ENCODE peak calls at places on chromosomes 12 and 14, in six cellular contexts. E is mucosa of descending colon, U is IMR-90, G is fibroblast of the aortic adventitia, M is cardiac fibroblast, L is astrocyte of the cerebellum. P is an unnamed sample.

GRCh38 chr12:46209914-46210834 is 58.7 kb downstream of the SLC38A1 start:
- DNase-seq in G (peak), E (peak), M (peak), U (no peak), L (no peak), P (no peak)

GRCh38 chr12:126708492-126708896 is 1558.5 kb upstream of the TMEM132C start:
- DNase-seq in E (no peak), U (no peak), L (peak), M (peak), G (peak), P (peak)

GRCh38 chr12:108156717-108157116 is 27.6 kb downstream of the WSCD2 start:
- DNase-seq in M (no peak), L (no peak), G (no peak), E (no peak), U (no peak), P (no peak)

GRCh38 chr14:78967111-78967809 is 797.1 kb downstream of the NRXN3 start:
- DNase-seq in L (no peak), M (peak), G (peak), U (peak), E (no peak), P (no peak)

GRCh38 chr12:131912526-131913274 is 16.4 kb upstream of the PUS1 start:
- DNase-seq in M (peak), G (peak), L (peak), U (peak), E (no peak), P (peak)

GRCh38 chr12:67766370-67766769 is 117.8 kb downstream of the DYRK2 start:
- DNase-seq in U (peak), M (peak), E (no peak), G (peak), L (no peak), P (peak)

GRCh38 chr14:102201776-102202175 is 62.1 kb downstream of the WDR20 start:
- DNase-seq in L (no peak), M (no peak), G (no peak), E (no peak), U (no peak), P (no peak)

GRCh38 chr12:106671840-106672239 is 89.0 kb downstream of the RFX4 start:
- DNase-seq in L (no peak), G (no peak), E (no peak), M (no peak), U (no peak), P (no peak)

GRCh38 chr12:113601656-113602263 is 130.1 kb upstream of the LHX5 start:
- DNase-seq in E (no peak), G (no peak), U (no peak), M (no peak), L (no peak), P (no peak)

GRCh38 chr12:45975506-45975905 is 14.9 kb downstream of the SCAF11 start:
- DNase-seq in M (no peak), G (no peak), L (no peak), U (no peak), E (no peak), P (no peak)

GRCh38 chr12:95994476-95994875 is 1.7 kb downstream of the HAL start:
- DNase-seq in L (no peak), E (no peak), M (no peak), G (no peak), U (no peak), P (no peak)

GRCh38 chr12:111330800-111331752 is 37.8 kb downstream of the PHETA1 start:
- DNase-seq in U (peak), M (peak), G (peak), E (no peak), L (peak), P (peak)

GRCh38 chr14:53882684-53883083 is 73.9 kb downstream of the BMP4 start:
- DNase-seq in U (peak), M (no peak), E (no peak), G (no peak), L (no peak), P (no peak)

GRCh38 chr12:106123551-106123991 is 15.2 kb downstream of the NUAK1 start:
- DNase-seq in G (no peak), U (no peak), E (no peak), M (peak), L (no peak), P (no peak)

GRCh38 chr14:64703393-64704144 is 655 bp upstream of the PLEKHG3 start:
- DNase-seq in G (peak), M (no peak), E (no peak), L (no peak), U (no peak), P (no peak)

DNA sequence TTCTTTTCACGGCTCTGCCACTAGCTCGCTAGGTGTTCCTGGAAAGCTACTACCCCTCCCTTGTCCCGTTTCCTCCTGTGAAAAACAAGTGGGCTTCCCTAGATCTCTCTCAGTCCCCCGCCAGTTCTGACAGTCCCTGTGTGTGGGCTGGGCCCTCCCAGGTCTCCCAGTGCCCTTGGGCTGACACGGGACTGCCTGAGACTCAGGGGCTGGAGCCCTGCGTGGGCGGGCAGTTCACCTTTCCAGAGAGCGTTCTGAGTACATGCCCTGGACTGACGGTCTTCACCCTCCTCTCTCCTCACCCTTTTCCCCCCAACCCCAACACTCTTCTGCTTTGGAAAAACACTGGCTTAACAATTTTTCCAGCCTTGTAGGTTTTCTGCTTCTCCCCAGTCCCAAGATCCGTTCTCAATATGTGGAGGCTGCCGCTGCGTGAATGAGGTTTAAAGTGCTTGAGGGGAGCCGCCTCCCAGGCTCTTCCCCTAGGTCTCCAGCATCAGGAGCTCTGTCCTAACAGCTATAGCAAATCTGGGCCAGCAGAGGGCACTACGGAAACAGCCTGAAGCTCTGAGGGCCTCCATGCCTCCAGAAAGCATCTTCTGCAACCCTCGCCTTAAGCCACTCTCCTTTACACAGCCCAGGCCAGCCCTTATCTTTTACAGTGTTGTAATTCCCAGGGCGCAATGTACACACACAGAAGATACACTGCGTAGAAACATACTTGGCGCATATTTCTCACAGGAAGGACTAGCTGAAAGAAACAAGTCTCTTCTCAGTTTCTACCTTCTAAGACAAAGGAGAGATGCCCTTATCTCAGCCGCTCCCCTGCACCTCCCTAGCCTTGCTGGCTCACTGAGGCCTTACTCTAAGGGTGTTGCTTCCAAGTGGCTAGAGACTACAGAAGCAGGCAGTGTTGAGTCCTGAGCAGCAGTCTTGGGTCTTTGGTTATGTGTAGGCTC is 10.4 kb upstream of the DCD start:
- DNase-seq in L (no peak), E (no peak), G (peak), U (peak), M (peak), P (peak)
- TF ChIP-seq CTCF in L (peak), E (no peak), G (peak), U (peak), M (peak), P (peak)

DNA sequence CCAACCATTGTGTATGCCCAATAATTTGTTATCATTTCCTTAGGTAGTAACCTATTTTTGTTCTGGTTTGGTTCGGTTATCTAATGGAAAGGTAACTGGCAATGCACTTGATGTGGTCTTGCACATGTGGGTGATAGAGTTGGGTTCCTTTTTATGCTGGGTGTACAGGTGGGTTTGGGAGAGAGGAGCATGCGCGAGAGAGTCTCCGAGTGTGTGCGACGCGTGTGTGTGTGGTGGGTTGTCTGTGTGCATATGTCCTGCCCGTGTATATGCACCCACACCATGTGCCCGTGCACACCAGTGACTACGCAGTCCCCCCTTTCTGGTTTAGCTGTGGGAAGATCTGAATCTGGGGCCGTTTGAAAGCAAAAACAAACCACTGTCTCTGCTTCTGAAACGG is 102.6 kb upstream of the FKBP4 start:
- DNase-seq in E (no peak), L (no peak), U (no peak), G (no peak), M (no peak), P (no peak)
- H3K4me3 ChIP-seq in E (no peak), L (no peak), U (no peak), G (no peak), M (no peak), P (peak)

GRCh38 chr14:37545174-37545573 is 49.9 kb downstream of the FOXA1 start:
- DNase-seq in L (no peak), E (no peak), U (peak), M (no peak), G (no peak), P (no peak)
- TF ChIP-seq CTCF in L (no peak), E (no peak), U (peak), M (no peak), G (no peak), P (no peak)

GRCh38 chr14:105903971-105904370 is 377.6 kb downstream of the TMEM121 start:
- DNase-seq in U (no peak), E (no peak), L (no peak), M (no peak), G (no peak), P (no peak)
- H3K4me3 ChIP-seq in U (no peak), E (no peak), L (no peak), M (no peak), G (no peak), P (no peak)

GRCh38 chr12:26406391-26406790 is 211.0 kb downstream of the SSPN start:
- DNase-seq in M (no peak), L (no peak), E (no peak), U (no peak), G (no peak), P (no peak)

GRCh38 chr12:26401874-26402273 is 206.5 kb downstream of the SSPN start:
- DNase-seq in L (no peak), U (no peak), E (no peak), M (no peak), G (no peak), P (no peak)

GRCh38 chr12:26400627-26401026 is 205.3 kb downstream of the SSPN start:
- DNase-seq in G (no peak), M (no peak), L (no peak), E (no peak), U (no peak), P (no peak)

GRCh38 chr12:26403601-26404000 is 208.2 kb downstream of the SSPN start:
- DNase-seq in E (no peak), G (no peak), U (no peak), M (no peak), L (no peak), P (no peak)

GRCh38 chr12:26402648-26403047 is 207.3 kb downstream of the SSPN start:
- DNase-seq in U (no peak), E (peak), L (no peak), M (peak), G (no peak), P (no peak)
- TF ChIP-seq CTCF in U (no peak), E (no peak), L (no peak), M (no peak), G (no peak), P (no peak)

DNA sequence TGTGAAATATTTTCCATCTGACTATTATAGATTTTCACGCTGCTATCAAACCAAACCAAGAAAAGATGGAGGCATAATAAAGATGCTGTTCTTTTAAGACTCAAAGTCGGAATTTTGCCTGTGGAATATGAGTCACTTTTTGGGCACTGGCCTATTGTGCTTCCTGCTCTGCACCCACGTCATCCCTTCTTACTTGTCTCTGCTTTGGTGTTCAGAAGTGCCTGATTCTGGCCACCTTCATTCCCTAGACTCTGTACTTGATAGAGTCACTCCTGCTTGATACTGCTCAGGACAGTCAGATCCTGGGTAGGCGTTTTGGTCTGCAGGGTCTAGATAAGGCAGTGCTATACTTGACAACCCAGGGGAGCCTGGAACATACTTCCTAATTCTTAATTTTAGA is 1.9 kb downstream of the LRRK2 start:
- DNase-seq in U (peak), L (peak), M (peak), G (peak), E (no peak), P (peak)
- H3K4me3 ChIP-seq in U (no peak), L (no peak), M (no peak), G (peak), E (no peak), P (no peak)

P was measured in HFF-Myc.